ENCODE peak calls at places on chromosome 19, in six cellular contexts. B, T, L, E, U and W are unnamed samples.
A peak's percentile ranks its signal among the peaks of the same experiment; 100 is the strongest.

GRCh38 chr19:54364775-54365257 is at the start of gene LAIR1:
- DNase-seq in B (peak; percentile 18), T (peak; percentile 51), L (no peak), E (no peak), U (peak; percentile 22), W (peak; percentile 61)

GRCh38 chr19:49790866-49791265 is 22.2 kb downstream of the FUZ start:
- DNase-seq in B (peak; percentile 80), T (no peak), L (no peak), E (no peak), U (peak; percentile 84), W (peak; percentile 41)

GRCh38 chr19:5983367-5983955 is 5.5 kb upstream of the RANBP3 start:
- DNase-seq in B (no peak), T (no peak), L (no peak), E (no peak), U (peak; percentile 65), W (no peak)

GRCh38 chr19:10625003-10625761 is at the start of gene SLC44A2:
- DNase-seq in B (peak; percentile 60), T (peak; percentile 93), L (peak; percentile 66), E (peak; percentile 84), U (peak; percentile 75), W (peak; percentile 95)

GRCh38 chr19:2062770-2063169 is 11.7 kb upstream of the MKNK2 start:
- DNase-seq in B (no peak), T (no peak), L (no peak), E (no peak), U (no peak), W (no peak)

GRCh38 chr19:10270180-10270615 is 722 bp upstream of the ICAM1 start:
- DNase-seq in B (peak; percentile 40), T (peak; percentile 82), L (no peak), E (peak; percentile 73), U (peak; percentile 68), W (peak; percentile 84)

GRCh38 chr19:6828698-6829633 is 56.5 kb downstream of the VAV1 start:
- DNase-seq in B (no peak), T (no peak), L (no peak), E (no peak), U (no peak), W (no peak)

GRCh38 chr19:3919793-3920192 is 13.1 kb upstream of the NMRK2 start:
- DNase-seq in B (no peak), T (no peak), L (no peak), E (no peak), U (no peak), W (no peak)

GRCh38 chr19:35704218-35704617 is at the start of gene ZBTB32:
- DNase-seq in B (no peak), T (peak; percentile 30), L (peak; percentile 21), E (no peak), U (peak; percentile 69), W (no peak)

GRCh38 chr19:10290876-10291553 is 1.3 kb downstream of the ICAM5 start:
- DNase-seq in B (peak; percentile 36), T (peak; percentile 76), L (no peak), E (no peak), U (peak; percentile 54), W (no peak)

GRCh38 chr19:9041023-9041422 is 30.8 kb upstream of the MUC16 start:
- DNase-seq in B (no peak), T (no peak), L (no peak), E (no peak), U (no peak), W (no peak)

GRCh38 chr19:9040131-9040530 is 29.9 kb upstream of the MUC16 start:
- DNase-seq in B (no peak), T (no peak), L (no peak), E (no peak), U (no peak), W (no peak)

GRCh38 chr19:9043524-9043923 is 33.3 kb upstream of the MUC16 start:
- DNase-seq in B (no peak), T (no peak), L (no peak), E (no peak), U (no peak), W (no peak)

GRCh38 chr19:9046694-9047093 is 36.5 kb upstream of the MUC16 start:
- DNase-seq in B (no peak), T (no peak), L (no peak), E (no peak), U (no peak), W (no peak)

GRCh38 chr19:9044449-9044848 is 34.2 kb upstream of the MUC16 start:
- DNase-seq in B (no peak), T (no peak), L (no peak), E (no peak), U (no peak), W (no peak)
- H3K9me3 ChIP-seq in B (no peaks in the 10 kb centered on the region), T (no peaks in the 10 kb centered on the region), L (no peaks in the 10 kb centered on the region), E (no peaks in the 10 kb centered on the region), U (no peaks in the 10 kb centered on the region), W (peaks cover 4% of the 10 kb centered on the region)

GRCh38 chr19:14401468-14401867 is 17.7 kb downstream of the DDX39A start:
- DNase-seq in B (no peak), T (no peak), L (no peak), E (no peak), U (no peak), W (no peak)
- H3K4me1 ChIP-seq in B (peaks cover 4% of the 10 kb centered on the region), T (peaks cover 9% of the 10 kb centered on the region), L (peaks cover 2% of the 10 kb centered on the region), E (peaks cover 15% of the 10 kb centered on the region), U (no peaks in the 10 kb centered on the region), W (peaks cover 6% of the 10 kb centered on the region)

GRCh38 chr19:55678121-55678671 is 3.2 kb downstream of the EPN1 start:
- DNase-seq in B (no peak), T (peak; percentile 70), L (no peak), E (peak; percentile 29), U (no peak), W (no peak)
- H3K27ac ChIP-seq in B (no peak overlapping the region), T (peak overlapping the region; percentile 95), L (no peak overlapping the region), E (no peak overlapping the region), U (no peak overlapping the region), W (no peak overlapping the region)

DNA sequence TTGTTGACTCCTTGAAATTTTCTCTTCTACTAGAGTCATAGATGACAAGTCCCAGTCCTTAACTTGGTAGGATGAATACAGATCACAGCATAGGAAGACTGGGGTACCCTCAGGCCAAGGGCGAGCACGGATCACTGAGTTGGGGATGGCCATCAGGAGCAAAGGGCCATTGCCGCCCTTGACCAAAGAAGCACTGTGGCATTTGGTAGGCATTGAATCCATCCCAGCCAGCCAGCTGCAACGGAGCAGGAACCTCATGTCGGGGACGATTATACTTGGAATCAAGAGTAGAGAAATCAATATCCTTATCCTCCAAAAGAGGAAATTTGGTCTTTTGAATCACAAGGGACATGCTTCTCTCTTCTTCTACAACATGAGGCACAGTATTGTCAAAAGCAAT is 50.1 kb upstream of the ZNF573 start:
- DNase-seq in B (no peak), T (no peak), L (no peak), E (no peak), U (no peak), W (no peak)
- H3K9me3 ChIP-seq in B (no peaks in the 10 kb centered on the region), T (peaks cover 64% of the 10 kb centered on the region), L (peaks cover 53% of the 10 kb centered on the region), E (peaks cover 99% of the 10 kb centered on the region), U (peaks cover 11% of the 10 kb centered on the region), W (peaks cover 43% of the 10 kb centered on the region)

DNA sequence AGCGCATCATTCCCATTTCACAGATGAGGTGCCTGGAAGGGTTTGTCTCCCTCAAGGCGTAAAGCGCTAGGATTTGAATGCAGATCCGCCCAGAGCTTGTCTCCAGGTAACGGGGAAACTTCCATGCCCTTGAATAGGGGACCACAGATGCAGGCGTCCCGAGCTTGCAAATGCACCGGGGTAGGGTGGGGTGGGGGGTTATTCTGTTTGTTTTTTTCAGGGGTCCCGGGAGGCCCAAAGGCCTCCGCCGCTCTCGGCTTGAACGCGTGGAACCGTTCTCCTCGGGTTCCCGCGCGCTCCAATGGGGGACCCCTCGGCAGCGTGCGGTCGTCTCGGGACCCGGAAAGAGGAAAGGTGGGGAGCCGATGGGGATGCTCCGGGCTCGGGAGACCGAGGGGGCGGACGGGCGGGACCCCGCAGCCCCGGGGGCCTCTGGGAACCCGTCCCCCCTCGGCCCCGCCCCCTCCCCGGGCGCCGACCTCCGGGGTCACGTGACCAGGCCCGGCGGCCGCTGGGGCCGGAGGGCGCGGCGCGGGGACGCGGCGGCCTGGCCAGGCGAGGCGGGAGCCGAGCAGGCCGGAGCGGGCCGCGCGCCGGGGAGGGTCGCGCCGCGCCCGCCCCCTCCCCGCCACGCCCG is at the start of gene PKN1:
- DNase-seq in B (peak; percentile 48), T (peak; percentile 59), L (peak; percentile 67), E (peak; percentile 68), U (peak; percentile 46), W (peak; percentile 74)
- H3K4me1 ChIP-seq in B (peaks cover 6% of the 10 kb centered on the region), T (peaks cover 25% of the 10 kb centered on the region), L (peaks cover 8% of the 10 kb centered on the region), E (peaks cover 49% of the 10 kb centered on the region), U (peaks cover 6% of the 10 kb centered on the region), W (peaks cover 10% of the 10 kb centered on the region)

DNA sequence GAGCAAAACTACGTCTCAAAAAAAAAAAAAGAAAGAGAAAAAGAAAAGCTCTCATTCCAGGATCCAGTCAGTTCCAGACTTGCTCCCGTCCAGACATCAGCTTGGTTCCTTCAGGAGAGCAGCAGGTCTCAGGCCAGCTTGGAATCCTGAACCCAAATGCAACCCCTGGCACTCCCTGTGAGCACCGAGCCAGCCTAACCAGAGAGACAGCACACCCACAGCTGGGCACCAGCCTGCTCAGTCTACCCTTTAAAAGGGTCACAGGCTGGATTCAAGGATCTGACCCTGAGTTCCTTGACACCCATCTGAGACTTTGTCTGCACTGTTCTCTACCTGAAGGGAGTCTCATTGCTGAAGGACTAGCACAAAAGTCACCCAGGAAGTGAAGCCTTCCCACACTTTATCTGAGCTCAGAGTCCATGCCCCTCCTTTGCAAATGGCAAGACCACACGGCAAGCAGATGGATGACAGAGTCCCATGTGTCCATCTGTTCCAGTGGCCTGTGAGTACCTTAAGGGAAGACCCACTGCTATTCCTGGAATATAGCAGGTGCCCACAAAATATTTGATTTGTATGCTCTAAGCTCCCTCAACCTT is 1.4 kb downstream of the PEPD start:
- DNase-seq in B (no peak), T (no peak), L (no peak), E (no peak), U (no peak), W (no peak)
- H3K27ac ChIP-seq in B (no peak overlapping the region), T (no peak overlapping the region), L (no peak overlapping the region), E (no peak overlapping the region), U (no peak overlapping the region), W (no peak overlapping the region)